ENCODE peak calls at places on chromosomes 13 and 19, in eight cellular contexts. X, E, C, I, K, H, W and D are unnamed samples.

GRCh38 chr19:480016-480855 is 16.1 kb upstream of the MADCAM1 start:
- DNase-seq in X (peak), K (peak), H (peak), C (peak), I (peak), E (peak), W (peak), D (peak)

GRCh38 chr19:43450545-43450997 is 14.8 kb downstream of the LYPD3 start:
- DNase-seq in I (no peak), X (no peak), E (no peak), W (no peak), C (peak), K (no peak), H (no peak), D (no peak)

GRCh38 chr13:91017669-91018053 is 329.8 kb upstream of the MIR17HG start:
- DNase-seq in C (no peak), H (no peak), W (no peak), I (no peak), K (no peak), E (no peak), X (no peak), D (no peak)

GRCh38 chr19:51124729-51125128 is at the start of gene SIGLEC9:
- DNase-seq in H (peak), I (no peak), E (no peak), K (no peak), C (no peak), X (no peak), W (no peak), D (no peak)

GRCh38 chr19:18750295-18750970 is 40.7 kb downstream of the COMP start:
- DNase-seq in W (no peak), K (no peak), H (no peak), E (no peak), X (no peak), I (no peak), C (no peak), D (no peak)

GRCh38 chr19:44925114-44925891 is 10.9 kb downstream of the APOC1 start:
- DNase-seq in E (no peak), H (peak), I (no peak), W (no peak), X (no peak), C (peak), K (peak), D (peak)

GRCh38 chr19:17607936-17608335 is 52.5 kb downstream of the COLGALT1 start:
- DNase-seq in W (no peak), H (no peak), X (no peak), E (no peak), I (no peak), K (no peak), C (no peak), D (no peak)

GRCh38 chr19:19661141-19661674 is 2.3 kb downstream of the ATP13A1 start:
- DNase-seq in E (no peak), K (no peak), C (no peak), W (no peak), H (peak), I (no peak), X (no peak), D (no peak)

GRCh38 chr19:279231-279630 is 12.0 kb downstream of the PLPP2 start:
- DNase-seq in I (no peak), X (no peak), K (no peak), E (no peak), C (no peak), W (no peak), H (no peak), D (no peak)

GRCh38 chr13:75486146-75486545 is 4.2 kb upstream of the TBC1D4 start:
- DNase-seq in I (no peak), H (no peak), K (no peak), X (no peak), E (no peak), W (no peak), C (no peak), D (no peak)

GRCh38 chr19:39811064-39811463 is 22.9 kb downstream of the DYRK1B start:
- DNase-seq in K (no peak), I (no peak), H (no peak), W (no peak), E (no peak), C (no peak), X (no peak), D (no peak)

GRCh38 chr19:16394681-16395375 is 70.2 kb downstream of the KLF2 start:
- DNase-seq in K (no peak), C (peak), I (no peak), H (no peak), X (no peak), W (no peak), E (no peak), D (no peak)

GRCh38 chr19:51944798-51945552 is 17.7 kb downstream of the ZNF613 start:
- DNase-seq in E (no peak), K (no peak), W (no peak), I (no peak), C (no peak), X (no peak), H (no peak), D (no peak)

GRCh38 chr13:48560657-48561337 is 27.9 kb upstream of the RCBTB2 start:
- DNase-seq in H (no peak), C (no peak), K (no peak), I (no peak), W (no peak), X (no peak), E (no peak), D (no peak)

GRCh38 chr13:30645629-30646028 is 27.9 kb downstream of the USPL1 start:
- DNase-seq in E (no peak), H (no peak), W (no peak), C (no peak), X (no peak), I (no peak), K (no peak), D (no peak)

GRCh38 chr19:38793186-38793585 is 4.2 kb downstream of the LGALS7B start:
- DNase-seq in K (no peak), E (no peak), C (peak), I (no peak), W (no peak), X (no peak), H (no peak), D (no peak)

GRCh38 chr13:95275322-95276118 is 25.7 kb downstream of the ABCC4 start:
- DNase-seq in E (no peak), I (no peak), X (no peak), K (peak), W (no peak), C (peak), H (no peak), D (no peak)

GRCh38 chr19:45508931-45509691 is 1.8 kb downstream of the VASP start:
- DNase-seq in C (peak), K (peak), W (no peak), I (no peak), H (peak), X (peak), E (no peak), D (peak)

GRCh38 chr19:19500975-19501644 is 14.2 kb downstream of the TSSK6 start:
- DNase-seq in X (no peak), W (no peak), K (no peak), I (no peak), H (no peak), E (no peak), C (no peak), D (no peak)

GRCh38 chr19:39824143-39825092 is 9.5 kb downstream of the DYRK1B start:
- DNase-seq in H (peak), X (peak), E (peak), I (peak), K (peak), C (peak), W (peak), D (peak)

GRCh38 chr13:112606125-112607001 is 18.4 kb upstream of the TUBGCP3 start:
- DNase-seq in X (peak), C (peak), E (peak), I (peak), H (peak), W (peak), K (peak), D (peak)

GRCh38 chr13:99796175-99796819 is 175.3 kb downstream of the ZIC5 start:
- DNase-seq in X (peak), K (no peak), C (peak), E (no peak), I (peak), H (no peak), W (no peak), D (no peak)

GRCh38 chr19:30387311-30388115 is 15.3 kb downstream of the ZNF536 start:
- DNase-seq in W (no peak), K (no peak), I (no peak), X (no peak), H (peak), C (no peak), E (no peak), D (no peak)

GRCh38 chr19:4633140-4633967 is 6.0 kb upstream of the TNFAIP8L1 start:
- DNase-seq in E (no peak), I (peak), K (peak), H (peak), X (peak), C (peak), W (peak), D (peak)